ENCODE peak calls at places on chromosomes 3 and 15, in four cellular contexts. One of them, this sample, is unnamed.

GRCh38 chr3:73813291-73813977 is 188.7 kb upstream of the PDZRN3 start:
- DNase-seq in hepatic stellate cell: no peak
- DNase-seq in activated T-helper 1 cell treated with anti-CD3 and anti-CD28 coated beads, Interleukin-12 subunit alpha, Interleukin-12 subunit beta, Interleukin-2, Interleukin-4 antibody, amounts not matched to agents 30 ng/mL and 10 ng/mL and 1 ng/mL, durations not matched to agents 14 hours and 24 hours and 36 hours: no peak
- DNase-seq in NCI-H748 treated with DMSO at 0.1 percent for 48 hours: no peak
- DNase-seq in this sample: no peak

GRCh38 chr3:101262393-101263240 is 57.8 kb downstream of the IMPG2 start:
- DNase-seq in hepatic stellate cell: no peak
- DNase-seq in activated T-helper 1 cell treated with anti-CD3 and anti-CD28 coated beads, Interleukin-12 subunit alpha, Interleukin-12 subunit beta, Interleukin-2, Interleukin-4 antibody, amounts not matched to agents 30 ng/mL and 10 ng/mL and 1 ng/mL, durations not matched to agents 14 hours and 24 hours and 36 hours: no peak
- DNase-seq in NCI-H748 treated with DMSO at 0.1 percent for 48 hours: no peak
- DNase-seq in this sample: no peak

GRCh38 chr15:77032052-77032646 is 37.2 kb downstream of the PSTPIP1 start:
- DNase-seq in hepatic stellate cell: no peak
- DNase-seq in activated T-helper 1 cell treated with anti-CD3 and anti-CD28 coated beads, Interleukin-12 subunit alpha, Interleukin-12 subunit beta, Interleukin-2, Interleukin-4 antibody, amounts not matched to agents 30 ng/mL and 10 ng/mL and 1 ng/mL, durations not matched to agents 14 hours and 24 hours and 36 hours: no peak
- DNase-seq in NCI-H748 treated with DMSO at 0.1 percent for 48 hours: no peak
- DNase-seq in this sample: no peak

GRCh38 chr3:184491011-184491576 is 70.5 kb upstream of the EPHB3 start:
- DNase-seq in hepatic stellate cell: no peak
- DNase-seq in activated T-helper 1 cell treated with anti-CD3 and anti-CD28 coated beads, Interleukin-12 subunit alpha, Interleukin-12 subunit beta, Interleukin-2, Interleukin-4 antibody, amounts not matched to agents 30 ng/mL and 10 ng/mL and 1 ng/mL, durations not matched to agents 14 hours and 24 hours and 36 hours: no peak
- DNase-seq in NCI-H748 treated with DMSO at 0.1 percent for 48 hours: peak; percentile 71
- DNase-seq in this sample: no peak

GRCh38 chr3:139118835-139119234 is 74.1 kb upstream of the PRR23C start:
- DNase-seq in hepatic stellate cell: no peak
- DNase-seq in activated T-helper 1 cell treated with anti-CD3 and anti-CD28 coated beads, Interleukin-12 subunit alpha, Interleukin-12 subunit beta, Interleukin-2, Interleukin-4 antibody, amounts not matched to agents 30 ng/mL and 10 ng/mL and 1 ng/mL, durations not matched to agents 14 hours and 24 hours and 36 hours: no peak
- DNase-seq in NCI-H748 treated with DMSO at 0.1 percent for 48 hours: no peak
- DNase-seq in this sample: no peak

GRCh38 chr15:80615783-80616391 is 79.2 kb upstream of the ABHD17C start:
- DNase-seq in hepatic stellate cell: no peak
- DNase-seq in activated T-helper 1 cell treated with anti-CD3 and anti-CD28 coated beads, Interleukin-12 subunit alpha, Interleukin-12 subunit beta, Interleukin-2, Interleukin-4 antibody, amounts not matched to agents 30 ng/mL and 10 ng/mL and 1 ng/mL, durations not matched to agents 14 hours and 24 hours and 36 hours: no peak
- DNase-seq in NCI-H748 treated with DMSO at 0.1 percent for 48 hours: peak; percentile 48
- DNase-seq in this sample: peak; percentile 87

GRCh38 chr3:142724682-142725351 is 983 bp downstream of the TRPC1 start:
- DNase-seq in hepatic stellate cell: peak; percentile 37
- DNase-seq in activated T-helper 1 cell treated with anti-CD3 and anti-CD28 coated beads, Interleukin-12 subunit alpha, Interleukin-12 subunit beta, Interleukin-2, Interleukin-4 antibody, amounts not matched to agents 30 ng/mL and 10 ng/mL and 1 ng/mL, durations not matched to agents 14 hours and 24 hours and 36 hours: no peak
- DNase-seq in NCI-H748 treated with DMSO at 0.1 percent for 48 hours: peak; percentile 25
- DNase-seq in this sample: peak; percentile 52

GRCh38 chr15:33448961-33449611 is 138.3 kb downstream of the RYR3 start:
- DNase-seq in hepatic stellate cell: no peak
- DNase-seq in activated T-helper 1 cell treated with anti-CD3 and anti-CD28 coated beads, Interleukin-12 subunit alpha, Interleukin-12 subunit beta, Interleukin-2, Interleukin-4 antibody, amounts not matched to agents 30 ng/mL and 10 ng/mL and 1 ng/mL, durations not matched to agents 14 hours and 24 hours and 36 hours: no peak
- DNase-seq in NCI-H748 treated with DMSO at 0.1 percent for 48 hours: no peak
- DNase-seq in this sample: no peak

GRCh38 chr3:14118400-14119165 is 6.1 kb downstream of the CHCHD4 start:
- DNase-seq in hepatic stellate cell: no peak
- DNase-seq in activated T-helper 1 cell treated with anti-CD3 and anti-CD28 coated beads, Interleukin-12 subunit alpha, Interleukin-12 subunit beta, Interleukin-2, Interleukin-4 antibody, amounts not matched to agents 30 ng/mL and 10 ng/mL and 1 ng/mL, durations not matched to agents 14 hours and 24 hours and 36 hours: no peak
- DNase-seq in NCI-H748 treated with DMSO at 0.1 percent for 48 hours: no peak
- DNase-seq in this sample: no peak

GRCh38 chr3:150077581-150078247 is 107.0 kb upstream of the PFN2 start:
- DNase-seq in hepatic stellate cell: no peak
- DNase-seq in activated T-helper 1 cell treated with anti-CD3 and anti-CD28 coated beads, Interleukin-12 subunit alpha, Interleukin-12 subunit beta, Interleukin-2, Interleukin-4 antibody, amounts not matched to agents 30 ng/mL and 10 ng/mL and 1 ng/mL, durations not matched to agents 14 hours and 24 hours and 36 hours: no peak
- DNase-seq in NCI-H748 treated with DMSO at 0.1 percent for 48 hours: no peak
- DNase-seq in this sample: no peak

GRCh38 chr3:72163809-72164634 is 379.1 kb upstream of the PROK2 start:
- DNase-seq in hepatic stellate cell: no peak
- DNase-seq in activated T-helper 1 cell treated with anti-CD3 and anti-CD28 coated beads, Interleukin-12 subunit alpha, Interleukin-12 subunit beta, Interleukin-2, Interleukin-4 antibody, amounts not matched to agents 30 ng/mL and 10 ng/mL and 1 ng/mL, durations not matched to agents 14 hours and 24 hours and 36 hours: no peak
- DNase-seq in NCI-H748 treated with DMSO at 0.1 percent for 48 hours: no peak
- DNase-seq in this sample: no peak

GRCh38 chr3:182104811-182105316 is 393.1 kb downstream of the SOX2 start:
- DNase-seq in hepatic stellate cell: no peak
- DNase-seq in activated T-helper 1 cell treated with anti-CD3 and anti-CD28 coated beads, Interleukin-12 subunit alpha, Interleukin-12 subunit beta, Interleukin-2, Interleukin-4 antibody, amounts not matched to agents 30 ng/mL and 10 ng/mL and 1 ng/mL, durations not matched to agents 14 hours and 24 hours and 36 hours: no peak
- DNase-seq in NCI-H748 treated with DMSO at 0.1 percent for 48 hours: no peak
- DNase-seq in this sample: no peak

GRCh38 chr15:61081028-61081322 is 148.1 kb downstream of the RORA start:
- DNase-seq in hepatic stellate cell: no peak
- DNase-seq in activated T-helper 1 cell treated with anti-CD3 and anti-CD28 coated beads, Interleukin-12 subunit alpha, Interleukin-12 subunit beta, Interleukin-2, Interleukin-4 antibody, amounts not matched to agents 30 ng/mL and 10 ng/mL and 1 ng/mL, durations not matched to agents 14 hours and 24 hours and 36 hours: no peak
- DNase-seq in NCI-H748 treated with DMSO at 0.1 percent for 48 hours: no peak
- DNase-seq in this sample: no peak

GRCh38 chr3:49900491-49901153 is 3.1 kb downstream of the MST1R start:
- DNase-seq in hepatic stellate cell: peak; percentile 70
- DNase-seq in activated T-helper 1 cell treated with anti-CD3 and anti-CD28 coated beads, Interleukin-12 subunit alpha, Interleukin-12 subunit beta, Interleukin-2, Interleukin-4 antibody, amounts not matched to agents 30 ng/mL and 10 ng/mL and 1 ng/mL, durations not matched to agents 14 hours and 24 hours and 36 hours: no peak
- DNase-seq in NCI-H748 treated with DMSO at 0.1 percent for 48 hours: no peak
- DNase-seq in this sample: no peak

GRCh38 chr15:31078461-31078860 is 23.1 kb downstream of the TRPM1 start:
- DNase-seq in hepatic stellate cell: no peak
- DNase-seq in activated T-helper 1 cell treated with anti-CD3 and anti-CD28 coated beads, Interleukin-12 subunit alpha, Interleukin-12 subunit beta, Interleukin-2, Interleukin-4 antibody, amounts not matched to agents 30 ng/mL and 10 ng/mL and 1 ng/mL, durations not matched to agents 14 hours and 24 hours and 36 hours: no peak
- DNase-seq in NCI-H748 treated with DMSO at 0.1 percent for 48 hours: no peak
- DNase-seq in this sample: no peak

GRCh38 chr15:89898628-89899302 is 5.0 kb upstream of the AP3S2 start:
- DNase-seq in hepatic stellate cell: peak; percentile 72
- DNase-seq in activated T-helper 1 cell treated with anti-CD3 and anti-CD28 coated beads, Interleukin-12 subunit alpha, Interleukin-12 subunit beta, Interleukin-2, Interleukin-4 antibody, amounts not matched to agents 30 ng/mL and 10 ng/mL and 1 ng/mL, durations not matched to agents 14 hours and 24 hours and 36 hours: peak; percentile 15
- DNase-seq in NCI-H748 treated with DMSO at 0.1 percent for 48 hours: no peak
- DNase-seq in this sample: peak; percentile 61

GRCh38 chr3:128855574-128855973 is 23.8 kb upstream of the ACAD9 start:
- DNase-seq in hepatic stellate cell: no peak
- DNase-seq in activated T-helper 1 cell treated with anti-CD3 and anti-CD28 coated beads, Interleukin-12 subunit alpha, Interleukin-12 subunit beta, Interleukin-2, Interleukin-4 antibody, amounts not matched to agents 30 ng/mL and 10 ng/mL and 1 ng/mL, durations not matched to agents 14 hours and 24 hours and 36 hours: no peak
- DNase-seq in NCI-H748 treated with DMSO at 0.1 percent for 48 hours: no peak
- DNase-seq in this sample: no peak

GRCh38 chr3:159733194-159733860 is 255.3 kb upstream of the IL12A start:
- DNase-seq in hepatic stellate cell: peak; percentile 60
- DNase-seq in activated T-helper 1 cell treated with anti-CD3 and anti-CD28 coated beads, Interleukin-12 subunit alpha, Interleukin-12 subunit beta, Interleukin-2, Interleukin-4 antibody, amounts not matched to agents 30 ng/mL and 10 ng/mL and 1 ng/mL, durations not matched to agents 14 hours and 24 hours and 36 hours: no peak
- DNase-seq in NCI-H748 treated with DMSO at 0.1 percent for 48 hours: no peak
- DNase-seq in this sample: peak; percentile 53

GRCh38 chr3:126147932-126148683 is 32.3 kb downstream of the ALDH1L1 start:
- DNase-seq in hepatic stellate cell: no peak
- DNase-seq in activated T-helper 1 cell treated with anti-CD3 and anti-CD28 coated beads, Interleukin-12 subunit alpha, Interleukin-12 subunit beta, Interleukin-2, Interleukin-4 antibody, amounts not matched to agents 30 ng/mL and 10 ng/mL and 1 ng/mL, durations not matched to agents 14 hours and 24 hours and 36 hours: no peak
- DNase-seq in NCI-H748 treated with DMSO at 0.1 percent for 48 hours: no peak
- DNase-seq in this sample: no peak

GRCh38 chr3:148211725-148212124 is 486.0 kb upstream of the AGTR1 start:
- DNase-seq in hepatic stellate cell: no peak
- DNase-seq in activated T-helper 1 cell treated with anti-CD3 and anti-CD28 coated beads, Interleukin-12 subunit alpha, Interleukin-12 subunit beta, Interleukin-2, Interleukin-4 antibody, amounts not matched to agents 30 ng/mL and 10 ng/mL and 1 ng/mL, durations not matched to agents 14 hours and 24 hours and 36 hours: no peak
- DNase-seq in NCI-H748 treated with DMSO at 0.1 percent for 48 hours: no peak
- DNase-seq in this sample: no peak

GRCh38 chr3:77065750-77066149 is 25.9 kb downstream of the ROBO2 start:
- DNase-seq in hepatic stellate cell: no peak
- DNase-seq in activated T-helper 1 cell treated with anti-CD3 and anti-CD28 coated beads, Interleukin-12 subunit alpha, Interleukin-12 subunit beta, Interleukin-2, Interleukin-4 antibody, amounts not matched to agents 30 ng/mL and 10 ng/mL and 1 ng/mL, durations not matched to agents 14 hours and 24 hours and 36 hours: no peak
- DNase-seq in NCI-H748 treated with DMSO at 0.1 percent for 48 hours: no peak
- DNase-seq in this sample: no peak

GRCh38 chr15:28929200-28929599 is 43.4 kb downstream of the APBA2 start:
- DNase-seq in hepatic stellate cell: no peak
- DNase-seq in activated T-helper 1 cell treated with anti-CD3 and anti-CD28 coated beads, Interleukin-12 subunit alpha, Interleukin-12 subunit beta, Interleukin-2, Interleukin-4 antibody, amounts not matched to agents 30 ng/mL and 10 ng/mL and 1 ng/mL, durations not matched to agents 14 hours and 24 hours and 36 hours: no peak
- DNase-seq in NCI-H748 treated with DMSO at 0.1 percent for 48 hours: no peak
- DNase-seq in this sample: no peak

GRCh38 chr3:190073264-190073663 is 47.4 kb downstream of the P3H2 start:
- DNase-seq in hepatic stellate cell: no peak
- DNase-seq in activated T-helper 1 cell treated with anti-CD3 and anti-CD28 coated beads, Interleukin-12 subunit alpha, Interleukin-12 subunit beta, Interleukin-2, Interleukin-4 antibody, amounts not matched to agents 30 ng/mL and 10 ng/mL and 1 ng/mL, durations not matched to agents 14 hours and 24 hours and 36 hours: no peak
- DNase-seq in NCI-H748 treated with DMSO at 0.1 percent for 48 hours: no peak
- DNase-seq in this sample: no peak

GRCh38 chr3:174417568-174417967 is 441.6 kb upstream of the NAALADL2 start:
- DNase-seq in hepatic stellate cell: no peak
- DNase-seq in activated T-helper 1 cell treated with anti-CD3 and anti-CD28 coated beads, Interleukin-12 subunit alpha, Interleukin-12 subunit beta, Interleukin-2, Interleukin-4 antibody, amounts not matched to agents 30 ng/mL and 10 ng/mL and 1 ng/mL, durations not matched to agents 14 hours and 24 hours and 36 hours: no peak
- DNase-seq in NCI-H748 treated with DMSO at 0.1 percent for 48 hours: no peak
- DNase-seq in this sample: no peak

GRCh38 chr15:91965501-91966180 is 112.1 kb downstream of the SLCO3A1 start:
- DNase-seq in hepatic stellate cell: peak; percentile 44
- DNase-seq in activated T-helper 1 cell treated with anti-CD3 and anti-CD28 coated beads, Interleukin-12 subunit alpha, Interleukin-12 subunit beta, Interleukin-2, Interleukin-4 antibody, amounts not matched to agents 30 ng/mL and 10 ng/mL and 1 ng/mL, durations not matched to agents 14 hours and 24 hours and 36 hours: no peak
- DNase-seq in NCI-H748 treated with DMSO at 0.1 percent for 48 hours: no peak
- DNase-seq in this sample: no peak

GRCh38 chr15:66872394-66872793 is 170.4 kb downstream of the SMAD6 start:
- DNase-seq in hepatic stellate cell: no peak
- DNase-seq in activated T-helper 1 cell treated with anti-CD3 and anti-CD28 coated beads, Interleukin-12 subunit alpha, Interleukin-12 subunit beta, Interleukin-2, Interleukin-4 antibody, amounts not matched to agents 30 ng/mL and 10 ng/mL and 1 ng/mL, durations not matched to agents 14 hours and 24 hours and 36 hours: no peak
- DNase-seq in NCI-H748 treated with DMSO at 0.1 percent for 48 hours: no peak
- DNase-seq in this sample: no peak

GRCh38 chr3:184659797-184660301 is 52.0 kb downstream of the MAGEF1 start:
- DNase-seq in hepatic stellate cell: peak; percentile 53
- DNase-seq in activated T-helper 1 cell treated with anti-CD3 and anti-CD28 coated beads, Interleukin-12 subunit alpha, Interleukin-12 subunit beta, Interleukin-2, Interleukin-4 antibody, amounts not matched to agents 30 ng/mL and 10 ng/mL and 1 ng/mL, durations not matched to agents 14 hours and 24 hours and 36 hours: no peak
- DNase-seq in NCI-H748 treated with DMSO at 0.1 percent for 48 hours: no peak
- DNase-seq in this sample: no peak

GRCh38 chr3:50395070-50395860 is 35.9 kb upstream of the TMEM115 start:
- DNase-seq in hepatic stellate cell: no peak
- DNase-seq in activated T-helper 1 cell treated with anti-CD3 and anti-CD28 coated beads, Interleukin-12 subunit alpha, Interleukin-12 subunit beta, Interleukin-2, Interleukin-4 antibody, amounts not matched to agents 30 ng/mL and 10 ng/mL and 1 ng/mL, durations not matched to agents 14 hours and 24 hours and 36 hours: no peak
- DNase-seq in NCI-H748 treated with DMSO at 0.1 percent for 48 hours: no peak
- DNase-seq in this sample: no peak

GRCh38 chr3:17605032-17605431 is 137.4 kb downstream of the TBC1D5 start:
- DNase-seq in hepatic stellate cell: peak; percentile 39
- DNase-seq in activated T-helper 1 cell treated with anti-CD3 and anti-CD28 coated beads, Interleukin-12 subunit alpha, Interleukin-12 subunit beta, Interleukin-2, Interleukin-4 antibody, amounts not matched to agents 30 ng/mL and 10 ng/mL and 1 ng/mL, durations not matched to agents 14 hours and 24 hours and 36 hours: no peak
- DNase-seq in NCI-H748 treated with DMSO at 0.1 percent for 48 hours: no peak
- DNase-seq in this sample: no peak

GRCh38 chr15:29674661-29675533 is 147.4 kb downstream of the TJP1 start:
- DNase-seq in hepatic stellate cell: peak; percentile 76
- DNase-seq in activated T-helper 1 cell treated with anti-CD3 and anti-CD28 coated beads, Interleukin-12 subunit alpha, Interleukin-12 subunit beta, Interleukin-2, Interleukin-4 antibody, amounts not matched to agents 30 ng/mL and 10 ng/mL and 1 ng/mL, durations not matched to agents 14 hours and 24 hours and 36 hours: no peak
- DNase-seq in NCI-H748 treated with DMSO at 0.1 percent for 48 hours: no peak
- DNase-seq in this sample: peak; percentile 97

GRCh38 chr3:132817646-132818177 is 95.5 kb upstream of the NPHP3 start:
- DNase-seq in hepatic stellate cell: no peak
- DNase-seq in activated T-helper 1 cell treated with anti-CD3 and anti-CD28 coated beads, Interleukin-12 subunit alpha, Interleukin-12 subunit beta, Interleukin-2, Interleukin-4 antibody, amounts not matched to agents 30 ng/mL and 10 ng/mL and 1 ng/mL, durations not matched to agents 14 hours and 24 hours and 36 hours: no peak
- DNase-seq in NCI-H748 treated with DMSO at 0.1 percent for 48 hours: no peak
- DNase-seq in this sample: no peak

GRCh38 chr3:53166781-53167291 is 5.8 kb downstream of the PRKCD start:
- DNase-seq in hepatic stellate cell: peak; percentile 96
- DNase-seq in activated T-helper 1 cell treated with anti-CD3 and anti-CD28 coated beads, Interleukin-12 subunit alpha, Interleukin-12 subunit beta, Interleukin-2, Interleukin-4 antibody, amounts not matched to agents 30 ng/mL and 10 ng/mL and 1 ng/mL, durations not matched to agents 14 hours and 24 hours and 36 hours: no peak
- DNase-seq in NCI-H748 treated with DMSO at 0.1 percent for 48 hours: no peak
- DNase-seq in this sample: no peak

GRCh38 chr3:136120373-136121348 is 75.5 kb downstream of the MSL2 start:
- DNase-seq in hepatic stellate cell: no peak
- DNase-seq in activated T-helper 1 cell treated with anti-CD3 and anti-CD28 coated beads, Interleukin-12 subunit alpha, Interleukin-12 subunit beta, Interleukin-2, Interleukin-4 antibody, amounts not matched to agents 30 ng/mL and 10 ng/mL and 1 ng/mL, durations not matched to agents 14 hours and 24 hours and 36 hours: no peak
- DNase-seq in NCI-H748 treated with DMSO at 0.1 percent for 48 hours: no peak
- DNase-seq in this sample: peak; percentile 27

GRCh38 chr15:100759116-100759515 is 120.5 kb upstream of the ALDH1A3 start:
- DNase-seq in hepatic stellate cell: no peak
- DNase-seq in activated T-helper 1 cell treated with anti-CD3 and anti-CD28 coated beads, Interleukin-12 subunit alpha, Interleukin-12 subunit beta, Interleukin-2, Interleukin-4 antibody, amounts not matched to agents 30 ng/mL and 10 ng/mL and 1 ng/mL, durations not matched to agents 14 hours and 24 hours and 36 hours: no peak
- DNase-seq in NCI-H748 treated with DMSO at 0.1 percent for 48 hours: no peak
- DNase-seq in this sample: no peak

This sample was measured in HAP-1.